ENCODE peak calls at places on chromosomes 16 and 17, in six cellular contexts. J, O, Q, Y, M and V are unnamed samples.

GRCh38 chr16:52528393-52529080 is 18.4 kb downstream of the TOX3 start:
- DNase-seq in M (no peak), O (no peak), Q (no peak), J (no peak), Y (no peak), V (no peak)

GRCh38 chr17:38451840-38452529 is 23.7 kb downstream of the ARHGAP23 start:
- DNase-seq in O (peak), M (peak), Y (no peak), J (peak), Q (no peak), V (no peak)

GRCh38 chr17:65533056-65533745 is 28.2 kb downstream of the AXIN2 start:
- DNase-seq in Y (no peak), O (no peak), J (no peak), M (no peak), Q (no peak), V (peak)

GRCh38 chr16:57405194-57405593 is 627 bp downstream of the CCL17 start:
- DNase-seq in Y (no peak), M (no peak), Q (no peak), J (no peak), O (no peak), V (no peak)

GRCh38 chr17:80726558-80727408 is 182.1 kb downstream of the RPTOR start:
- DNase-seq in O (no peak), Y (no peak), J (no peak), M (no peak), Q (no peak), V (no peak)

GRCh38 chr16:56551796-56552738 is 12.8 kb upstream of the MT4 start:
- DNase-seq in M (peak), Y (no peak), J (no peak), O (peak), Q (no peak), V (no peak)

GRCh38 chr17:45705123-45706009 is 78.8 kb upstream of the CRHR1 start:
- DNase-seq in M (no peak), O (no peak), Y (no peak), J (peak), Q (no peak), V (no peak)

GRCh38 chr17:28773736-28774135 is 29.9 kb downstream of the TRAF4 start:
- DNase-seq in M (no peak), Q (no peak), Y (no peak), O (no peak), J (no peak), V (no peak)

GRCh38 chr16:81917375-81917774 is 93.9 kb downstream of the SDR42E1 start:
- DNase-seq in O (no peak), Y (no peak), Q (no peak), M (no peak), J (no peak), V (no peak)

GRCh38 chr16:24983521-24983920 is 31.6 kb downstream of the ARHGAP17 start:
- DNase-seq in O (no peak), M (peak), Q (no peak), J (no peak), Y (no peak), V (no peak)

GRCh38 chr16:6644916-6645315 is 687.7 kb upstream of the RBFOX1 start:
- DNase-seq in O (no peak), M (no peak), Y (no peak), J (no peak), Q (no peak), V (no peak)

GRCh38 chr16:85307552-85308364 is 195.5 kb upstream of the CIBAR2 start:
- DNase-seq in O (no peak), J (peak), Q (no peak), Y (no peak), M (no peak), V (no peak)

GRCh38 chr16:85304337-85304736 is 192.1 kb upstream of the CIBAR2 start:
- DNase-seq in J (no peak), M (no peak), Q (no peak), O (no peak), Y (no peak), V (no peak)

GRCh38 chr16:85308585-85309540 is 196.6 kb upstream of the CIBAR2 start:
- DNase-seq in Y (no peak), Q (no peak), O (no peak), M (no peak), J (no peak), V (peak)

GRCh38 chr16:85306071-85306792 is 194.0 kb upstream of the CIBAR2 start:
- DNase-seq in Q (no peak), M (peak), O (peak), Y (no peak), J (peak), V (peak)

GRCh38 chr16:85306793-85307551 is 194.7 kb upstream of the CIBAR2 start:
- DNase-seq in Q (no peak), J (no peak), O (no peak), M (no peak), Y (no peak), V (no peak)
- H3K27ac ChIP-seq in Q (no peak), J (peak), O (peak), M (peak), Y (no peak), V (peak)

GRCh38 chr16:23500212-23500865 is 10.0 kb downstream of the GGA2 start:
- DNase-seq in M (no peak), Y (no peak), Q (no peak), J (no peak), O (no peak), V (peak)

GRCh38 chr16:23496826-23497542 is 13.3 kb downstream of the GGA2 start:
- DNase-seq in J (no peak), O (peak), Y (no peak), Q (no peak), M (no peak), V (peak)

GRCh38 chr16:23499801-23500200 is 10.5 kb downstream of the GGA2 start:
- DNase-seq in O (no peak), J (no peak), Q (peak), M (no peak), Y (no peak), V (peak)

GRCh38 chr16:23497543-23497868 is 12.8 kb downstream of the GGA2 start:
- DNase-seq in Q (no peak), J (peak), Y (no peak), O (no peak), M (no peak), V (no peak)

DNA sequence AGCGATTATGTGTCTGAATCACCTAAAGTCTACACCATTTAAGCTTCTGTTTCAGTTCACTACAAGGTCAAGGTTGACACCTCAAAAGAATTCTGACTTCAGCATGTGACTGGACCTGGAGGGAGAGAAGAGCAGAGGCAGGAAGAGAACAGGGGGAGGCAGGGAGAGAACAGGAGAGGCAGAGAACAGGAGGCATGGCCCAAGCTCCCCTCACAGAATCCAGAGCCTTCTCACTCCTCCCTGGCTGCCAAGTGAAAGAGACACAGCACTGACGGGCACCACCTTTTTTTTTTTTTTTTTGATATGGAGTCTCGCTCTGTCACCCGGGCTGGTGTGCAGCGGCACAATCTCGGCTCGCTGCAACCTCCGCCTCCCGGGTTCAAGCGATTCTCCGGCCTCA is 11.4 kb downstream of the GGA2 start:
- DNase-seq in Y (no peak), M (no peak), Q (no peak), O (no peak), J (no peak), V (peak)
- H3K27ac ChIP-seq in Y (no peak), M (no peak), Q (no peak), O (peak), J (no peak), V (peak)

DNA sequence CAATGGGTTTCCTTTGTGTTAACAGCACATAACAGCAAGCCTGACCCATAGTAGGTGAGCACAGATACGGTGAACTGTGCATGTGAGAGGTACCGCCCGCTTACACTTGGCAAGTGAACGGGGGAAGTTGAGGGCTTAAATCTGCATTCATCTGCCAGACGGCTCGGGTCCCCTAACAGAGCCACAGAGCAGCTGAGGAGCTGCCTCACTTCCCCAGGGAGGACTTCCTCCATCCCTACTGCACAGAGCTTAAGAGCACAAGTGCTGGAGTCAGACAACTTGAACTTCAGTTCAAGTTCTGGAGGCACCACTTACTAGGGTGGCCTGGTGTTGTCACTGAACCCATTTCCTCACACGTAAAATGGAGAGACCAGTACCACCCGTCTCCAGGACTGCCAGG is 13.4 kb downstream of the RAB5C start:
- DNase-seq in M (no peak), O (no peak), Y (no peak), Q (no peak), J (no peak), V (no peak)
- H3K27ac ChIP-seq in M (peak), O (no peak), Y (no peak), Q (no peak), J (no peak), V (no peak)

DNA sequence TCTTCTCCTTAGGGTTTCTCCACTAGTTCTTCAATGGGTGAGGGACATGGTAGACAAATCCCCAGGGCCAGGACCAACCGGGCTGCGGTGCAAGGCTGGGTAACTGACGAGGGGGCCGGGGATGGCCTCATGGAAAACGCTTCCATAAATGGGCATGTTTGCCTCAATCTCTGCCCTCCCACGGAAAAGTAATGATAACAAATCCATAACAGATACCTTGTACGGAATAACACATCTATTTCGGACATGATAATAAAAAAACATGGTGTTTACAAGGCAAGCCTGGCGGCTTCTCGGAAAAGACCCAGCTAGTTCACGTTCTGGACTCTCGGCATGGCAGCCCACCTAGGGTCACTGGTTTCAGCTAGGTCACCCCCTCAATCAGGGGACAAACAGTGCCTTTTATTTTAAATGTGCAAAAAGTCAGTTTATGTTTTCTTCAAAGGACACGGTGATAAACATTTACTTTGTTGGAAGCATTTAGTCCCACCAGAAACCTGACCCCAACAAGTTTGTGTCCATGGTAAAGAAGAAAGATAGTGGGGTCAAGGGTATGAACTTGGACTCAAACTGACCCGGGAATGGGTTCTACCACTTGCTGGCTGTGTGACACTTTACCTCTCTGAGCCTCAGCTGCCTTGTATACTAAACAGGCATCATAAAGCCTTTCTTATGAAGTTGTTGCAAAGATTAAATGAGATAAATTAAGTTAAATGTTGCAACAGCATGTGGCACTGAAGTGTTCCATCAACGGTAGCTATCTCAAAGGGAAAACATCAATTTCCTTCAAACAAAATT is 1.7 kb downstream of the MYH11 start:
- DNase-seq in Q (no peak), M (no peak), O (no peak), Y (no peak), J (no peak), V (no peak)
- H3K27ac ChIP-seq in Q (no peak), M (no peak), O (peak), Y (no peak), J (no peak), V (no peak)

DNA sequence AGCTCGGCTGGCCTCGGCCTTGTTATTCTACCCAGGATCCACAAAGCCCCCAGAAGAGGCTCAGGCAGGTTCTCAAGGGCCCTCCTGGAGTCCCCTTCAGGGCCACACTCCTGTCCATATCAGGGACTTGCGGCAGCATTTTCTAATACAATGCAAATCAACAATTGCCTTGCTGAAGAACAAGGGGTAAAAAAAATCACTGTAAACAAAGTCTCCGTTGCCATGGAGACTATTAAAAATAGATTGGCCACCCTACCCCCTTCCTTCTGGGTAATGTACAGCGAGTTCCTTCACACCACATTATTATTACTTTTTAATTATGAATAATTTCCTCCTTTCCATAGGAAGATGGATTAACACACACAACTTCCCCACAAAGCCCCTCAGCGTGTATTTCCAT is 196.8 kb downstream of the RBFOX3 start:
- DNase-seq in Q (no peak), M (no peak), O (no peak), J (no peak), Y (no peak), V (no peak)
- H3K27ac ChIP-seq in Q (no peak), M (no peak), O (no peak), J (no peak), Y (no peak), V (no peak)

DNA sequence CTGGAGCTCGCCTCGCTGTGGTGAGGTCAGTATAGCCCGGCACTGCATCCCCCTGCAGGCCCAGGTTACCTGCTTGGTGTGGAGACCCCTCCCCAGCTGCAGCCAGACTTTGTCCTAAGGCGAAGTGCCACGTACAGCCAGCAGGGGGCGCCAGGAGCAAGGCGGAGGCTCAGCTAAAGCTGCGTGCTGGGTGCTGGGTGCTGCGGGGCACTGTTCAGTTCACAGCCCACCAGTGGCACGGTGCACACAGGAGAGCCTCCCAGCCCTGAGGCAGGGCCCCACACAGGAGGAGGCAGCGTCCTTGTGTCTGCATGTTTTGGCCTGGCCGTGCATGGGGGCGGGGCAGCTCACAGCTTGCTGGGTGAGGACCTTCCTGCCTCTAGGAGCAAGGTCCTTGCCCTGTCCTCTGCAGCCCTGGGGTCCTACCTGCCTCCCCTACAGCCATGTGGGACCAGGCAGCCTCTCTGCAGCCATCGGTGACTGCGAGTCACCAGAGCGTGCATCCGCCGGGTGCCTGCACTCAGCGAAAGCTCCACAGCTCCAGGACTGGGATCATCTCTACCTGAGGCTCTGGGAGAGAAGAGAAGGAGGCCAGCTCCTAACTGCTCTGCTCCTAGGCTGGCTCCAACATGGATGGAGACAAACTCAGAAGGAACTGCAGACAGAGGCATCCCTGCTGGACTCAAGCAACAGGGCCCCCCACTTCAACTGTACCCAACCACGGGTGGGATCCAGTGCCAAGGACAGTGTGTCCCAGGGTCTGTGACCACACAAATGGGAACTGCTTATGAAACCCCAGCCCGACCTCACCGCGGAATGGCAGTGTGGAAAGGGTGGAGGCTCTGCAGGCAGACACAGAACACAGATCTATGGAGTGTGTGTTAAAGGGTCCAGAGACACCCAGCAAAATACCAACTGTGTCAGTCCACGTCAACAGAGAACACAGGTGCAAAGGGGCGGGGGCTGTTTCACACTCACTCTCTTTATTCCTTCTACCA is 19.0 kb downstream of the SLC7A5 start:
- DNase-seq in O (no peak), Y (peak), M (peak), J (peak), Q (peak), V (peak)
- H3K27ac ChIP-seq in O (no peak), Y (no peak), M (no peak), J (no peak), Q (no peak), V (no peak)

DNA sequence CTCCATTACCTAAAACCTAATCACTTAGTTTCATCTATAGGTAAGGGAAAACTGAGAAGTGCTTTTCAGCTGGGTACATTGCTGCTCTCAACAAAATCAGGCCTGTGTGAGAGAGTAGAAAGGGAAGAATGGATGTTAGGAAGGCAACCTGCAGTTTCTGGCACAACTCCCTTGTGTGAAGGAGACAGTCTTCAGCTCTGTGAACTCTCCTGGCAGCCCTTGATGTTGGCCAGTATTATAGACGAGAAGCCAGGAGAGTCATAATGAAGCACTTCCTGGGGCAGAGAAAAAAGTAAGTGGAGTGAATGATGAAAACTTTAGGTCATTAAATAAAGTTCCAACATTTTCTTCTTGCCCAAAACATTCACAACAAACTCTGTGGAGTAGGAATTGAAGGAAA is 260.1 kb downstream of the IRX3 start:
- DNase-seq in M (no peak), J (no peak), Y (no peak), O (no peak), Q (no peak), V (no peak)
- H3K27ac ChIP-seq in M (no peak), J (no peak), Y (no peak), O (peak), Q (no peak), V (no peak)